ENCODE peak calls at places on chromosomes 1 and 21, in six cellular contexts. X is Kasumi-1, F is amniotic epithelial cell, M is omental fat pad, T is uterus, A is cardiac muscle cell. W is an unnamed sample.
A peak's percentile ranks its signal among the peaks of the same experiment; 100 is the strongest.

GRCh38 chr21:8990326-8991087 is 1530.9 kb upstream of the TPTE start:
- DNase-seq in X (no peak), F (no peak), M (no peak), T (no peak), A (no peak), W (no peak)

GRCh38 chr1:30087465-30087864 is 635.9 kb downstream of the MATN1 start:
- DNase-seq in X (no peak), F (no peak), M (no peak), T (no peak), A (peak; percentile 34), W (peak; percentile 1)

GRCh38 chr1:243748706-243749283 is 101.2 kb downstream of the AKT3 start:
- DNase-seq in X (peak; percentile 80), F (peak; percentile 85), M (no peak), T (peak; percentile 24), A (peak; percentile 78), W (peak; percentile 81)

GRCh38 chr1:160925652-160926241 is 28.9 kb downstream of the ITLN2 start:
- DNase-seq in X (no peak), F (no peak), M (no peak), T (no peak), A (no peak), W (no peak)

GRCh38 chr1:156291226-156292061 is 4.0 kb downstream of the GLMP start:
- DNase-seq in X (no peak), F (peak; percentile 83), M (peak; percentile 75), T (peak; percentile 88), A (peak; percentile 91), W (no peak)

GRCh38 chr1:3466366-3467075 is 12.1 kb downstream of the ARHGEF16 start:
- DNase-seq in X (no peak), F (no peak), M (no peak), T (no peak), A (no peak), W (no peak)

GRCh38 chr1:94096797-94097549 is 24.0 kb downstream of the ABCA4 start:
- DNase-seq in X (no peak), F (peak; percentile 42), M (no peak), T (peak; percentile 58), A (no peak), W (no peak)

GRCh38 chr1:74629283-74629682 is 44.3 kb downstream of the ERICH3 start:
- DNase-seq in X (no peak), F (no peak), M (no peak), T (no peak), A (no peak), W (no peak)

GRCh38 chr1:25629836-25630235 is 13.2 kb downstream of the MAN1C1 start:
- DNase-seq in X (no peak), F (peak; percentile 29), M (no peak), T (no peak), A (no peak), W (no peak)

GRCh38 chr1:219041141-219041540 is 132.5 kb upstream of the LYPLAL1 start:
- DNase-seq in X (no peak), F (peak; percentile 88), M (no peak), T (no peak), A (no peak), W (peak; percentile 72)

W was measured in OCI-M1.